ENCODE peak calls at places on chromosomes 2 and 18, in seven cellular contexts. B, E, R, N, J, V and U are unnamed samples.
A peak's percentile ranks its signal among the peaks of the same experiment; 100 is the strongest.

GRCh38 chr2:189217546-189217945 is 38.0 kb upstream of the COL5A2 start:
- DNase-seq in V (peak; percentile 28), J (no peak), E (peak; percentile 15), B (no peak), R (no peak), N (no peak), U (no peak)

GRCh38 chr2:182587831-182588230 is 128.2 kb upstream of the DNAJC10 start:
- DNase-seq in N (peak; percentile 15), R (no peak), V (no peak), J (peak; percentile 74), E (peak; percentile 91), B (no peak), U (no peak)

GRCh38 chr2:25954199-25954752 is 28.0 kb downstream of the KIF3C start:
- DNase-seq in R (no peak), N (no peak), J (no peak), B (no peak), E (no peak), V (no peak), U (no peak)

GRCh38 chr18:725641-726040 is 13.2 kb upstream of the ENOSF1 start:
- DNase-seq in B (no peak), N (no peak), J (no peak), V (no peak), R (no peak), E (no peak), U (no peak)

GRCh38 chr2:138023298-138023697 is 59.0 kb downstream of the HNMT start:
- DNase-seq in B (no peak), R (no peak), E (no peak), N (no peak), J (no peak), V (peak; percentile 41), U (no peak)

GRCh38 chr18:48905541-48905940 is 45.2 kb downstream of the SMAD7 start:
- DNase-seq in E (no peak), B (no peak), V (no peak), N (no peak), J (peak; percentile 47), R (no peak), U (no peak)

GRCh38 chr2:174328309-174329156 is 6.2 kb upstream of the SP9 start:
- DNase-seq in B (no peak), N (no peak), E (no peak), V (no peak), R (no peak), J (no peak), U (no peak)

GRCh38 chr2:169983506-169983905 is 156.3 kb downstream of the UBR3 start:
- DNase-seq in V (no peak), R (no peak), N (no peak), J (no peak), E (no peak), B (no peak), U (no peak)